ENCODE peak calls at places on chromosomes 11 and 22, in seven cellular contexts. W, V, X, C, L, E and R are unnamed samples.

GRCh38 chr11:20024172-20024935 is 135.9 kb downstream of the DBX1 start:
- DNase-seq in X (no peak), W (no peak), L (no peak), V (no peak), E (no peak), C (no peak), R (no peak)

GRCh38 chr11:36055356-36055755 is 111.5 kb downstream of the LDLRAD3 start:
- DNase-seq in C (no peak), L (no peak), V (no peak), E (no peak), X (no peak), W (no peak), R (no peak)

GRCh38 chr11:6943131-6943530 is 16.9 kb downstream of the ZNF215 start:
- DNase-seq in W (no peak), V (no peak), L (no peak), C (no peak), X (no peak), E (no peak), R (no peak)

GRCh38 chr11:73249304-73249703 is 22.8 kb upstream of the P2RY6 start:
- DNase-seq in L (peak), E (peak), C (no peak), W (no peak), X (peak), V (no peak), R (peak)

GRCh38 chr11:131389582-131389981 is 19.2 kb downstream of the NTM start:
- DNase-seq in L (no peak), X (no peak), C (no peak), E (no peak), V (no peak), W (no peak), R (no peak)

GRCh38 chr11:13169709-13170108 is 107.9 kb upstream of the BMAL1 start:
- DNase-seq in X (peak), L (no peak), W (peak), C (peak), V (no peak), E (no peak), R (peak)

GRCh38 chr11:73176892-73177155 is 34.7 kb upstream of the FCHSD2 start:
- DNase-seq in V (no peak), X (peak), L (no peak), E (no peak), W (no peak), C (no peak), R (peak)

GRCh38 chr11:92141159-92141558 is 83.5 kb upstream of the FAT3 start:
- DNase-seq in X (no peak), E (no peak), C (no peak), V (no peak), W (no peak), L (no peak), R (no peak)

GRCh38 chr11:20894296-20894695 is 224.9 kb downstream of the NELL1 start:
- DNase-seq in X (no peak), L (no peak), V (no peak), C (no peak), W (no peak), E (no peak), R (no peak)

GRCh38 chr11:118005224-118006152 is 19.3 kb downstream of the IL10RA start:
- DNase-seq in W (no peak), C (no peak), V (no peak), E (no peak), L (no peak), X (no peak), R (no peak)

GRCh38 chr11:10366568-10367331 is 61.9 kb downstream of the ADM start:
- DNase-seq in L (peak), C (peak), V (peak), X (peak), E (peak), W (peak), R (peak)

GRCh38 chr11:126837581-126837980 is 163.0 kb downstream of the KIRREL3 start:
- DNase-seq in V (no peak), W (no peak), X (no peak), L (no peak), E (no peak), C (no peak), R (no peak)

GRCh38 chr11:10444725-10445286 is 10.3 kb upstream of the AMPD3 start:
- DNase-seq in W (no peak), C (no peak), X (no peak), E (no peak), V (no peak), L (no peak), R (no peak)

GRCh38 chr11:2779981-2780849 is 80.4 kb upstream of the KCNQ1OT1 start:
- DNase-seq in C (no peak), V (no peak), W (no peak), L (peak), X (no peak), E (peak), R (no peak)

GRCh38 chr22:37639771-37640590 is 512 bp downstream of the SH3BP1 start:
- DNase-seq in V (no peak), X (no peak), E (peak), W (peak), L (no peak), C (no peak), R (peak)

GRCh38 chr22:36461665-36462474 is 19.6 kb downstream of the TXN2 start:
- DNase-seq in C (no peak), X (peak), W (peak), E (peak), V (no peak), L (peak), R (peak)

GRCh38 chr22:40709752-40710413 is 30.6 kb downstream of the MCHR1 start:
- DNase-seq in E (no peak), W (peak), C (no peak), X (no peak), L (no peak), V (no peak), R (no peak)

GRCh38 chr22:40712311-40712710 is 33.0 kb downstream of the MCHR1 start:
- DNase-seq in E (no peak), W (no peak), X (no peak), L (no peak), V (no peak), C (no peak), R (no peak)

GRCh38 chr22:40716116-40716515 is 36.8 kb downstream of the MCHR1 start:
- DNase-seq in E (no peak), X (peak), W (no peak), V (no peak), C (no peak), L (no peak), R (no peak)

GRCh38 chr22:40718250-40719204 is 39.2 kb downstream of the MCHR1 start:
- DNase-seq in X (no peak), W (no peak), E (no peak), V (no peak), L (no peak), C (no peak), R (no peak)

DNA sequence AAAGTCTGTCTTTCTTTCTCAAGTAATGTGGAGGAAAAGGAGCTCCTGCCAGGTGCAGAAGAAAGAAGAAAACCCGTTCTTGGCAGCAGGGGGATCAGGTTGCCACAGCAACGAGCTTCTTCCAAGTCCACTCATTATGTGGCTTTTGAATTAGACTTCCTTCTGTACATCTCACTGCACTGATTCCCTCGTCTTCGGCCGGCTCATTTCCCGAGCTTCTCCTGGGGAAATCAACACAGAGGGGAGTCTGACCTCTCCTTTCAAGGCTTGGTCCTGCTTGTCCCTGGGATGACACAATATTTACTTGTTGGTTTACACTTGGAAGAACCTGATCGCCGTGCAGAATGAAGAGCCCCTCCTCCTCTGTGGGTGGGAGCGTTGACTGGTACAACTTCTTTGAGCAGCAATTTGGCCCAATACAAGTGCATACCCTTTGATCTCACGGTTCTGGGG is 35.3 kb downstream of the MCHR1 start:
- DNase-seq in E (peak), X (peak), W (peak), V (peak), C (no peak), L (no peak), R (peak)
- H3K9ac ChIP-seq in E (no peak), X (no peak), W (peak), V (no peak), C (no peak), L (no peak), R (no peak)

GRCh38 chr11:93518081-93518480 is 25.1 kb downstream of the SMCO4 start:
- DNase-seq in C (no peak), V (no peak), E (no peak), W (no peak), L (no peak), X (no peak), R (no peak)

GRCh38 chr11:93522448-93522847 is 20.7 kb downstream of the SMCO4 start:
- DNase-seq in E (no peak), L (no peak), C (no peak), V (no peak), W (no peak), X (no peak), R (no peak)

GRCh38 chr11:93524173-93524536 is 19.0 kb downstream of the SMCO4 start:
- DNase-seq in V (no peak), L (no peak), X (no peak), E (no peak), C (no peak), W (peak), R (no peak)

GRCh38 chr11:93519179-93519578 is 24.0 kb downstream of the SMCO4 start:
- DNase-seq in E (no peak), W (no peak), X (no peak), V (no peak), C (no peak), L (no peak), R (no peak)

GRCh38 chr11:93521086-93521485 is 22.1 kb downstream of the SMCO4 start:
- DNase-seq in C (no peak), W (no peak), V (no peak), L (no peak), E (no peak), X (peak), R (no peak)
- H3K9ac ChIP-seq in C (no peak), W (no peak), V (no peak), L (no peak), E (no peak), X (no peak), R (no peak)

GRCh38 chr22:50473088-50473487 is 1.7 kb downstream of the SBF1 start:
- DNase-seq in V (no peak), X (peak), L (peak), E (no peak), W (no peak), C (no peak), R (no peak)

GRCh38 chr22:50471962-50472361 is 2.9 kb downstream of the SBF1 start:
- DNase-seq in C (no peak), V (no peak), E (no peak), X (no peak), W (no peak), L (no peak), R (no peak)

GRCh38 chr22:50469377-50470305 is 5.2 kb downstream of the SBF1 start:
- DNase-seq in W (peak), V (no peak), C (peak), L (peak), X (peak), E (peak), R (peak)

GRCh38 chr22:50470491-50470890 is 4.3 kb downstream of the SBF1 start:
- DNase-seq in W (no peak), X (no peak), L (no peak), E (no peak), C (no peak), V (no peak), R (no peak)

DNA sequence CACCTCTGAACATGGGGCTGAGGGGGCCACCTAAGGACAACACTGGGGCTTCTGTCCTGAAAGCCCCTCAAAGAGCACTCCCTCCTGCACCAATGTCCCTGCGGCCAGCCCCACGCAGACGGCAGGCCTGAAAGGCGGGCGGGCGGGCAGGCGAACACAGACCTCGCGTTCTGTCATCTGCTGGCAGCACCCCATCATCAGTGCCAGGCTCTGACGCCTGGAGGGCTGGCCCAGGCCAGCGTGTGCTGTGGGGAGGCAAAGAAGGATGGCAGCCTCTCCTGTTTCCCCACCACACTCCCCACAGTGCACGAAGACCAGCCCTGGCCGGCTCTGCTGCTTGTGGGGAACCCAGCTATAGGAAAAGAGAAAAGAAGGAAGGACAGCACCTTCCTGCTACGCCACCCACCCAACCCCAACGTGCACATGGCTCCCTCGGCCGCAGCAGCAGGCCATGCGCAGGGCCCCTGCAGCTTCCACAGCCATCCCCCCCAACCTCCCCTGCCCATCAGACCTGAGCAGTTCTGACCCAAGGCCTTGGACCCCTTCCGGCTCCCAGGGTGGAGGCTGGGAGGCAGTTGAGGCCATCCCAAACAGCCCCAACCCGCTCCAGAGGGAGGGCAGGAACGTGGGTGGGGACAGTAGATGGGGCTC is 3.5 kb downstream of the SBF1 start:
- DNase-seq in W (no peak), L (no peak), E (no peak), X (no peak), V (no peak), C (no peak), R (no peak)
- H3K9ac ChIP-seq in W (no peak), L (no peak), E (no peak), X (no peak), V (peak), C (no peak), R (no peak)

GRCh38 chr22:21980547-21980946 is 2.0 kb downstream of the TOP3B start:
- DNase-seq in W (no peak), X (no peak), V (no peak), E (no peak), L (peak), C (no peak), R (no peak)
- H3K9ac ChIP-seq in W (peak), X (no peak), V (no peak), E (no peak), L (no peak), C (no peak), R (no peak)

GRCh38 chr11:119416606-119417580 is 6.1 kb downstream of the THY1 start:
- DNase-seq in V (no peak), X (peak), E (peak), L (no peak), C (peak), W (no peak), R (peak)
- H3K9ac ChIP-seq in V (peak), X (no peak), E (no peak), L (no peak), C (peak), W (peak), R (no peak)

GRCh38 chr11:63672156-63672463 is 934 bp upstream of the ATL3 start:
- DNase-seq in V (no peak), X (no peak), C (no peak), L (no peak), E (no peak), W (no peak), R (no peak)
- H3K9ac ChIP-seq in V (no peak), X (no peak), C (no peak), L (peak), E (no peak), W (peak), R (no peak)

GRCh38 chr22:23767303-23767672 is 484 bp downstream of the CHCHD10 start:
- DNase-seq in C (no peak), V (no peak), L (no peak), X (no peak), W (no peak), E (no peak), R (no peak)

GRCh38 chr22:23760056-23760455 is 2.7 kb upstream of the C22orf15 start:
- DNase-seq in L (no peak), V (no peak), W (no peak), E (no peak), X (no peak), C (no peak), R (no peak)

GRCh38 chr22:23764931-23765881 is 2.4 kb downstream of the C22orf15 start:
- DNase-seq in L (no peak), W (no peak), C (no peak), E (no peak), X (no peak), V (no peak), R (no peak)

GRCh38 chr22:23762866-23763578 is at the start of gene C22orf15:
- DNase-seq in W (peak), C (no peak), E (peak), V (no peak), X (no peak), L (no peak), R (no peak)

DNA sequence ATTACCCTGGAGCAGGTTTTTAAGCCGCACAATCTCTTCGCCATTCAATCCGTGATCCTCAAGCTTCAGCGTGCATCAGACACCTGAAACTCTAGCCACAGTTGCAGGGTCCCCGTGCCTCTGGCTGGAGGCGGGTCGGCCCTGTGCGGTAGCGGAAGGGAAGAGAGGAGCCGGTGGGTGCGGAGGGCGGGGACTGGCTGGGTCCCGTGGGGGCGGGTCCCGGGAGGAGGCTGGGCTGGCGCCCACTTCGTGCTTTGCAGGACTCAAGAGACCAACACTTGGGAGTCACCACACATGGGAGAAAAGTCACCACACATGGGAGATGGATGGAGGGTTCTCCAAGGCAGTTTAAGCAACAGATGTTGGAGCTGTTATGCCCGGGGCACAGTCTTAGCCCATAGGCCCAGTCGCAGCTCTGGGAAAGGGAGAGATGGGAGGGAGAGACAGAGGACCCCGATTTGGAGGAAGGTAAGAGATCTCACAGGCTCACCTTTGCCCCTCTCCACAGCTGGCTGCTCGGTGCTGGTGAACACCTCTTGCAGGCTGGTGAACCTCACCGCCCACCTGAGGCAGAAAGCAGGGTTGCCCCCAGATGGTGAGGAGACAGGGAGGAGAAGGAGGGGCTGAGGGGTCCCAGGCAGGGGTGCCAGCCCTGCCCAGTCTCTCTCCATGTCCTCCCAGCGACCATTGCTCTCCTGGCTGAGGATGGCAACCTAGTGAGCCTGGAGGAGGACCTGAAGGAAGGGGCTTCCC is 965 bp downstream of the C22orf15 start:
- DNase-seq in W (no peak), X (no peak), C (no peak), E (peak), V (no peak), L (no peak), R (no peak)
- H3K9ac ChIP-seq in W (no peak), X (no peak), C (no peak), E (no peak), V (no peak), L (peak), R (no peak)

DNA sequence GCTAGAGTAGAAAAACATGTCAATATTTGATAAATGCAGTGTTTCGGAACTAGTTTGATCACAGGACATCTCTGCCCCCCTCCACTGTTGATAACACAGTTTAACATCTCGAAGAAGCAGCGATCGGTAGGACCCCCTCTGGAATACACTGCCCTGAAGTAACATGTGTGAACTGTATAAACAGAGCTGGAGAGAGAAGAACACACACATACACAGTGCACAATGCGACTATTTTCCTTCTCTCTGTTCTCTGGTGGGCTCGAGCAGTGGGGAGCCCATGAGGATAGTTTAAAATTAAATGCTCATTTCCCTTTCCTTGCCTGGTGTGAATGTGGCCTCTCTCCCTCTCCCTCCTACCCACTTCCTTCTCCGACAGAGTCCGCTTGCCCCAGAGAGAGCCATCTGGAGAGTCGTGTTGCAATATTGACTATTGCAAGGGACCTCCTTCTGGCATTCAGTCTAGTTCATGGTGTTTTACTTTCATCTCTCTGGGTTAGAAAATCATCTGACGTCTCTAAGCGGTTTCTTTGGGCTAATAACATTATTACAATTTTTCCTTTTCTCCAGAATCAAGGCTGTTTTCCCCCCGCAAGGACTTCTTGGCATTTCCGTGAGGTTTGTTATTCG is 51.6 kb upstream of the BARX2 start:
- DNase-seq in W (peak), C (no peak), V (no peak), E (no peak), L (no peak), X (no peak), R (no peak)
- H3K9ac ChIP-seq in W (peak), C (no peak), V (no peak), E (no peak), L (no peak), X (no peak), R (no peak)

GRCh38 chr11:11860103-11860979 is 18.6 kb downstream of the USP47 start:
- DNase-seq in L (no peak), V (no peak), E (no peak), C (no peak), W (peak), X (peak), R (no peak)
- H3K9ac ChIP-seq in L (no peak), V (no peak), E (no peak), C (no peak), W (peak), X (no peak), R (no peak)

GRCh38 chr22:42959472-42960145 is 55.3 kb downstream of the PACSIN2 start:
- DNase-seq in L (no peak), E (no peak), V (no peak), C (no peak), X (no peak), W (peak), R (peak)
- H3K9ac ChIP-seq in L (peak), E (no peak), V (no peak), C (no peak), X (no peak), W (peak), R (peak)